ENCODE peak calls at places on chromosomes 2 and 18, in eight cellular contexts. X is OCI-LY7, P is fibroblast of the aortic adventitia, Y is mesothelial cell of epicardium, H is NB4, F is cardiac fibroblast, U is astrocyte, I is lower lobe of right lung. D is an unnamed sample.

GRCh38 chr2:3319745-3320566 is 57.7 kb downstream of the EIPR1 start:
- DNase-seq in I (peak), X (no peak), H (no peak), Y (no peak), F (no peak), U (no peak), P (no peak), D (no peak)

GRCh38 chr2:101007415-101008345 is 5.6 kb downstream of the RPL31 start:
- DNase-seq in U (no peak), I (no peak), X (no peak), Y (no peak), P (no peak), H (peak), F (peak), D (peak)

GRCh38 chr2:27249891-27250651 is 12.8 kb downstream of the SLC30A3 start:
- DNase-seq in H (peak), F (peak), P (peak), U (no peak), X (peak), I (peak), Y (peak), D (no peak)

GRCh38 chr2:98907385-98907784 is 28.6 kb downstream of the CRACDL start:
- DNase-seq in Y (no peak), I (no peak), X (no peak), U (no peak), F (no peak), H (no peak), P (no peak), D (no peak)

GRCh38 chr2:197777823-197778407 is 7.2 kb downstream of the BOLL start:
- DNase-seq in Y (no peak), P (peak), I (no peak), H (peak), F (peak), X (peak), U (peak), D (peak)

GRCh38 chr2:99949530-99949929 is 192.9 kb downstream of the AFF3 start:
- DNase-seq in Y (no peak), X (no peak), H (no peak), P (no peak), U (no peak), F (no peak), I (no peak), D (no peak)

GRCh38 chr2:77016481-77016880 is 505.7 kb downstream of the LRRTM4 start:
- DNase-seq in I (no peak), Y (no peak), F (no peak), H (no peak), X (no peak), U (no peak), P (no peak), D (no peak)

GRCh38 chr2:221485500-221485870 is 86.6 kb downstream of the EPHA4 start:
- DNase-seq in F (no peak), H (no peak), I (no peak), X (no peak), Y (no peak), U (peak), P (no peak), D (no peak)

GRCh38 chr2:187774551-187775071 is 220.4 kb upstream of the TFPI start:
- DNase-seq in P (peak), Y (no peak), U (peak), X (no peak), F (peak), H (no peak), I (no peak), D (peak)

GRCh38 chr18:63553117-63553516 is 10.9 kb downstream of the SERPINB12 start:
- DNase-seq in H (peak), U (peak), X (peak), P (peak), I (no peak), F (peak), Y (no peak), D (peak)

GRCh38 chr2:29765711-29766110 is 155.7 kb downstream of the ALK start:
- DNase-seq in U (peak), F (no peak), I (no peak), Y (no peak), H (no peak), X (no peak), P (peak), D (no peak)

GRCh38 chr2:147026664-147027278 is 818.1 kb upstream of the ACVR2A start:
- DNase-seq in U (peak), Y (no peak), F (peak), H (no peak), X (no peak), I (no peak), P (peak), D (peak)

GRCh38 chr2:146079216-146079615 is 1559.3 kb upstream of the ZEB2 start:
- DNase-seq in P (no peak), X (no peak), F (no peak), I (no peak), H (no peak), Y (no peak), U (peak), D (peak)

GRCh38 chr2:54556659-54557121 is 100.6 kb downstream of the SPTBN1 start:
- DNase-seq in P (peak), X (no peak), F (peak), I (no peak), H (no peak), Y (no peak), U (peak), D (no peak)

GRCh38 chr18:59963229-59963628 is 63.4 kb downstream of the PMAIP1 start:
- DNase-seq in F (no peak), Y (no peak), P (no peak), U (no peak), X (no peak), I (no peak), H (no peak), D (no peak)

GRCh38 chr2:128617661-128618060 is 299.0 kb upstream of the HS6ST1 start:
- DNase-seq in P (no peak), X (no peak), Y (no peak), I (peak), U (no peak), F (no peak), H (no peak), D (no peak)

GRCh38 chr2:184598313-184599053 is at the start of gene ZNF804A:
- DNase-seq in X (peak), P (peak), Y (peak), U (peak), I (peak), H (peak), F (peak), D (no peak)

GRCh38 chr2:231816327-231817026 is 30.2 kb downstream of the COPS7B start:
- DNase-seq in P (no peak), Y (no peak), X (no peak), I (no peak), F (no peak), H (no peak), U (no peak), D (no peak)

GRCh38 chr2:191178806-191179514 is 28.2 kb upstream of the STAT4 start:
- DNase-seq in U (no peak), X (no peak), H (no peak), F (peak), Y (no peak), I (no peak), P (peak), D (peak)

GRCh38 chr2:26491563-26492167 is 13.7 kb upstream of the OTOF start:
- DNase-seq in I (no peak), H (no peak), U (peak), Y (no peak), X (no peak), P (no peak), F (no peak), D (no peak)

GRCh38 chr2:26173596-26174482 is 951 bp downstream of the GAREM2 start:
- DNase-seq in U (no peak), Y (peak), H (no peak), P (no peak), I (no peak), X (no peak), F (no peak), D (no peak)

GRCh38 chr2:234289789-234290188 is 207.1 kb downstream of the ARL4C start:
- DNase-seq in H (peak), F (peak), X (peak), I (no peak), Y (no peak), U (peak), P (peak), D (no peak)

GRCh38 chr2:221779614-221780067 is 207.5 kb upstream of the EPHA4 start:
- DNase-seq in U (peak), I (no peak), F (peak), P (peak), X (no peak), H (no peak), Y (no peak), D (no peak)

GRCh38 chr18:58455318-58455950 is 173.5 kb downstream of the ALPK2 start:
- DNase-seq in X (no peak), I (no peak), F (no peak), U (peak), H (no peak), P (no peak), Y (no peak), D (no peak)

GRCh38 chr2:6764968-6765723 is 100.6 kb downstream of the CMPK2 start:
- DNase-seq in Y (no peak), I (no peak), H (no peak), P (no peak), U (no peak), X (no peak), F (no peak), D (no peak)

GRCh38 chr2:38443021-38443541 is 66.0 kb upstream of the ATL2 start:
- DNase-seq in X (no peak), P (peak), I (no peak), U (peak), H (no peak), F (peak), Y (no peak), D (peak)

GRCh38 chr2:31255911-31256571 is 22.1 kb downstream of the EHD3 start:
- DNase-seq in H (no peak), U (no peak), I (no peak), F (no peak), P (no peak), Y (no peak), X (peak), D (peak)

GRCh38 chr18:79935925-79936324 is 15.5 kb downstream of the SLC66A2 start:
- DNase-seq in U (no peak), H (no peak), I (peak), P (no peak), F (no peak), Y (no peak), X (no peak), D (no peak)

GRCh38 chr2:69715964-69716363 is 26.0 kb upstream of the ANXA4 start:
- DNase-seq in H (no peak), Y (no peak), U (peak), I (no peak), F (no peak), P (peak), X (no peak), D (peak)

GRCh38 chr2:219539295-219539788 is 4.3 kb downstream of the CHPF start:
- DNase-seq in I (no peak), X (no peak), H (no peak), F (no peak), U (no peak), Y (no peak), P (no peak), D (no peak)

GRCh38 chr2:168626096-168626495 is 170.0 kb downstream of the CERS6 start:
- DNase-seq in Y (no peak), F (no peak), H (peak), I (no peak), P (no peak), U (no peak), X (no peak), D (no peak)

GRCh38 chr2:158676696-158677095 is 118.4 kb upstream of the DAPL1 start:
- DNase-seq in X (no peak), F (no peak), H (no peak), P (no peak), Y (no peak), I (no peak), U (no peak), D (no peak)

GRCh38 chr2:232368311-232368731 is 10.2 kb upstream of the ALPP start:
- DNase-seq in H (no peak), F (no peak), X (no peak), I (no peak), U (no peak), Y (no peak), P (no peak), D (no peak)

GRCh38 chr18:73778052-73778395 is 369.6 kb downstream of the FBXO15 start:
- DNase-seq in Y (no peak), P (no peak), U (no peak), X (no peak), F (no peak), H (no peak), I (no peak), D (no peak)

GRCh38 chr18:73777356-73778051 is 370.1 kb downstream of the FBXO15 start:
- DNase-seq in X (no peak), I (no peak), H (no peak), Y (no peak), U (no peak), F (no peak), P (peak), D (peak)

GRCh38 chr18:73780218-73780617 is 367.4 kb downstream of the FBXO15 start:
- DNase-seq in H (no peak), F (no peak), P (no peak), U (no peak), Y (no peak), X (no peak), I (no peak), D (no peak)

DNA sequence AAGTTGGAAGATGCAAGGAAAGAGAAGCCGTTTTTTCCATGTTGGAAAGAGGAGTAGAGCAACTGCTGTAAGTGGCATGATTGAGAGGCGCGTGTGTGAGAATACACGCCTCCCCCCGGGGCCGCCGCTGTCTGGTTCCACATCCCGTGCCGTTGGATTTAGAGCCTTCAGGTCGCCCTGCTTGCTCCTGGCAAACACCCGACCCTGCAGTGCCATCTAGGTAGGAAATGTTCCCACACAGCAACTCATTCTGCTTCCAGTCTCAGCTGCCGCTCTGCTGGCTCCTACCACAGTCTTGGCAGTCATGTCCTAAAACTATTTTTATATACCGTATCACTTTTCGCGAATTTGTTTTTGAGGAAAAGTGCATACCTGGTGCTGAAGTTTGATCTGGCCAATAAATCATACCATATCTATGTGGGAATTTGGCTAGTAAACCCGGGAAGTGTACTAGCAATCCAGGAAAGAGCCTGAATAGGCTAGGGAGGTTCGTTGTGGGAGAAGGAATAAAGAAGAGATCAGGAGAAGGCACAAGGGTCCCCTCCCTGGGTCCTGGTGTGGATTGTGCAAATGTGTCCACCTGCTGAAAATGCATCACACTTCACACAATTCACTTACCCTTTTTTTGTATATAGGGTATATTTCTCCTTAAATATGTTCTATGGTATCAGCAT is 372.7 kb downstream of the FBXO15 start:
- DNase-seq in P (peak), X (no peak), Y (no peak), H (no peak), F (no peak), I (no peak), U (no peak), D (no peak)
- TF ChIP-seq CTCF in P (no peak), X (no peak), Y (no peak), H (no peak), F (no peak), I (no peak), U (no peak), D (peak)

GRCh38 chr18:52700116-52700515 is 360.1 kb downstream of the DCC start:
- DNase-seq in F (no peak), I (no peak), Y (no peak), X (no peak), H (no peak), P (no peak), U (no peak), D (no peak)

GRCh38 chr18:52700757-52701156 is 360.8 kb downstream of the DCC start:
- DNase-seq in U (no peak), P (no peak), X (no peak), H (no peak), I (no peak), F (no peak), Y (no peak), D (no peak)

DNA sequence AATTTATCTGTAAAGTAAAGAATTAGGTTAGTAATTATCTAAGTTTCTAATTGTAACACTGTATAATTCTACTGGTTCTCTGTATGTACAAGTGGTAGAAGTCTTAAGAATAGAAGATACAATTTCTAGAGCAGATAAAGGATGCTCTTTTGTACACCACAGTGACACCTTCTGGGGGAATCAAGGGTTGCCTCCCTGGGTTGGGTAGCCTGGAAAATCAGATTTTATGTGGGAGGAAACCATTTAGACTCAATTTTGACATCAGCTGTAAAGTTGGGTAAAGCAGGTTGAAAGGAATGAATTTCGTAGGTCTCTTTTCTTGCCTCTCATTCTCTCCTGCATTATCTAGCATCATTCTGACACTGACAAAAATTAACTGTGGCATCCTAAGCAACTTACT is 354.8 kb downstream of the DCC start:
- DNase-seq in P (no peak), X (peak), U (no peak), F (peak), Y (no peak), H (peak), I (no peak), D (no peak)
- TF ChIP-seq CTCF in P (no peak), X (peak), U (peak), F (no peak), Y (peak), H (peak), I (no peak), D (peak)

GRCh38 chr2:162153608-162154224 is 1.7 kb upstream of the GCG start:
- DNase-seq in F (peak), X (peak), P (peak), I (no peak), U (peak), H (peak), Y (peak), D (peak)
- TF ChIP-seq CTCF in F (peak), X (peak), P (peak), I (peak), U (peak), H (peak), Y (no peak), D (peak)

DNA sequence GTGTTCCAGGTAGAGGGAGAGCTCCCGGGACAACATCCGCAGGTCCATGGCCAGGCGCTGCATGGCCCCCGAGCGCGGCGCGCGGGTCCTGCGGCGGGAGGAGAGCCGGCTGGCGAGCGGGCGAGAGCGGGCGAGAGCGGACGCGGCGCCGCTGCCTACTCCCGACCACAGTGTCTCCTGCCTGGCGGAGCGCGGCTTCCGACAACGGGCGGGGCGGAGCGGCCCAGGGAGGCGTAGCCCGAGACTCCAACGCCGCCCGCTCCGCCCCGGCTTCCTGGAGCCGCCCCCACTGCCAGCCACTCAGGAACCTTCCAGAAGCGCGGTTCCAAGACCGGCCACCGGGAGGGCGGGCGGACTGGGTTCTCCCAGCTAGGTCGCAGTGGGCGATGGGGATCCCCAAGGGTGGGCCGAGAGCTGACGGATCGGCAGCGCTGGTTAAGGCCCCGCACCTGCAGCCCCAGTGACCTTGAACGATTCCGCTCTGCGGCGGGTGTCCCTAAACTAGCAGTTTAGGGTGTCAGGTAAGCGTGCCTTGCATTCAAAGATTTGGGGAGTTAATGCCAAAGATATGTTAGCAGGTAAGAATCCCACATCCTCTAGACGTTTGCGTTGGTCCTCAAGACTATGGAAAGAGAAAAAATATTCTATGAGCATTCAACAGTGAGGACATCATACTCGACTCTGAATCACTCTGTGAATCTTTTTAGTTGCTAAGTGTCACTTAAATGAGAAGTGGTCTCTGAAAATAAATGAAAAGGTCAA is at the start of gene ABHD3:
- DNase-seq in X (peak), H (peak), P (peak), I (peak), U (peak), Y (peak), F (peak), D (peak)
- TF ChIP-seq CTCF in X (peak), H (no peak), P (peak), I (peak), U (no peak), Y (peak), F (peak), D (peak)

GRCh38 chr18:33916200-33916599 is 308.5 kb downstream of the NOL4 start:
- DNase-seq in Y (no peak), I (no peak), F (no peak), P (no peak), H (no peak), U (no peak), X (no peak), D (no peak)
- TF ChIP-seq CTCF in Y (no peak), I (no peak), F (no peak), P (no peak), H (peak), U (no peak), X (peak), D (no peak)

GRCh38 chr2:206801417-206801772 is 36.0 kb downstream of the FASTKD2 start:
- DNase-seq in X (no peak), U (no peak), I (no peak), P (no peak), F (no peak), Y (no peak), H (no peak), D (no peak)

GRCh38 chr2:206799083-206799482 is 33.7 kb downstream of the FASTKD2 start:
- DNase-seq in X (no peak), H (peak), F (peak), P (peak), Y (no peak), U (peak), I (no peak), D (no peak)

GRCh38 chr2:206798009-206798408 is 32.6 kb downstream of the FASTKD2 start:
- DNase-seq in P (no peak), I (no peak), U (no peak), Y (no peak), F (no peak), H (peak), X (no peak), D (no peak)

GRCh38 chr2:206802654-206803514 is 37.5 kb downstream of the FASTKD2 start:
- DNase-seq in P (no peak), Y (no peak), X (no peak), I (no peak), U (no peak), H (no peak), F (no peak), D (no peak)

GRCh38 chr2:206800501-206801416 is 35.4 kb downstream of the FASTKD2 start:
- DNase-seq in F (peak), U (peak), X (peak), P (peak), H (peak), Y (peak), I (peak), D (peak)
- TF ChIP-seq CTCF in F (peak), U (peak), X (peak), P (peak), H (peak), Y (peak), I (peak), D (peak)

DNA sequence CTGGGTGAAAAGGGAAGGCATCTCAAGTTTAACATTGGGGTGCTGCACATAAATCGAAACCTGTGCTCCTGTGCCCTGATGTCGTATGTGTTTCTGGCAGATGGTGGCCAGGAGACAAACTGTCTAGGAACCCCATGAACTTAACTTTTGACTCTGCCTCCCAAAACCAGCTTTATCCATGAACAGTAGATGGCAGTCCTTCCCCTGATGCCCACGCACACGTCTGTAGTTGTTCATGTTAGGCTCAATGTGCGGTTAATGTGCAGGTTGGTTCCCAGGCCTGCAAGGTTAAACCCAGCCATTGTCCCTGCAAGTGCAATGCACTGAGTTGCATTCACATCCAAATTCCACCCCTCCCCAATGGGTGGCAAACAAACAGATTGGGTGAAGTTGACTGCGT is 44.1 kb upstream of the SIX3 start:
- DNase-seq in X (no peak), Y (no peak), F (no peak), U (no peak), P (no peak), I (no peak), H (peak), D (no peak)
- TF ChIP-seq CTCF in X (peak), Y (no peak), F (peak), U (no peak), P (no peak), I (no peak), H (peak), D (peak)